ENCODE peak calls at places on chromosomes 16 and 17, in seven cellular contexts. One of them, this sample, is unnamed.
A peak's percentile ranks its signal among the peaks of the same experiment; 100 is the strongest.

GRCh38 chr17:67038861-67039365 is 5.4 kb upstream of the CACNG1 start:
- DNase-seq in H54: no peak
- DNase-seq in thyroid gland: no peak
- DNase-seq in vagina: no peak
- DNase-seq in GM12891: no peak
- DNase-seq in NB4: no peak
- DNase-seq in tibial nerve: no peak
- DNase-seq in this sample: no peak

GRCh38 chr17:28717578-28718316 is at the start of gene RAB34:
- DNase-seq in thyroid gland: peak; percentile 88
- DNase-seq in tibial nerve: peak; percentile 54
- DNase-seq in GM12891: no peak
- DNase-seq in NB4: no peak
- DNase-seq in vagina: no peak
- DNase-seq in H54: peak; percentile 88
- DNase-seq in this sample: no peak

GRCh38 chr17:62703269-62703775 is 75.9 kb downstream of the MRC2 start:
- DNase-seq in H54: peak; percentile 93
- DNase-seq in vagina: no peak
- DNase-seq in thyroid gland: peak; percentile 12
- DNase-seq in GM12891: no peak
- DNase-seq in NB4: no peak
- DNase-seq in tibial nerve: no peak
- DNase-seq in this sample: peak; percentile 59

GRCh38 chr16:76854234-76854633 is 336.8 kb upstream of the MON1B start:
- DNase-seq in H54: no peak
- DNase-seq in vagina: no peak
- DNase-seq in thyroid gland: no peak
- DNase-seq in GM12891: no peak
- DNase-seq in tibial nerve: no peak
- DNase-seq in NB4: no peak
- DNase-seq in this sample: peak; percentile 18

GRCh38 chr17:17692353-17693252 is 11.3 kb downstream of the RAI1 start:
- DNase-seq in NB4: no peak
- DNase-seq in thyroid gland: no peak
- DNase-seq in vagina: no peak
- DNase-seq in tibial nerve: no peak
- DNase-seq in H54: no peak
- DNase-seq in GM12891: no peak
- DNase-seq in this sample: no peak

GRCh38 chr16:3364774-3365427 is 9.2 kb downstream of the OR2C1 start:
- DNase-seq in vagina: no peak
- DNase-seq in tibial nerve: peak; percentile 45
- DNase-seq in GM12891: peak; percentile 66
- DNase-seq in NB4: peak; percentile 97
- DNase-seq in H54: peak; percentile 40
- DNase-seq in thyroid gland: peak; percentile 94
- DNase-seq in this sample: peak; percentile 88

GRCh38 chr17:40109471-40109824 is 9.1 kb upstream of the NR1D1 start:
- DNase-seq in GM12891: no peak
- DNase-seq in H54: no peak
- DNase-seq in thyroid gland: no peak
- DNase-seq in tibial nerve: no peak
- DNase-seq in NB4: peak; percentile 50
- DNase-seq in vagina: no peak
- DNase-seq in this sample: peak; percentile 13

GRCh38 chr16:50301626-50302471 is 35.5 kb downstream of the ADCY7 start:
- DNase-seq in NB4: peak; percentile 43
- DNase-seq in tibial nerve: no peak
- DNase-seq in GM12891: no peak
- DNase-seq in thyroid gland: peak; percentile 58
- DNase-seq in H54: peak; percentile 90
- DNase-seq in vagina: no peak
- DNase-seq in this sample: no peak

GRCh38 chr17:17724307-17724921 is 43.2 kb downstream of the RAI1 start:
- DNase-seq in H54: no peak
- DNase-seq in NB4: peak; percentile 67
- DNase-seq in vagina: no peak
- DNase-seq in GM12891: peak; percentile 80
- DNase-seq in tibial nerve: no peak
- DNase-seq in thyroid gland: peak; percentile 47
- DNase-seq in this sample: no peak

GRCh38 chr17:28885951-28886350 is 11.6 kb downstream of the FLOT2 start:
- DNase-seq in H54: no peak
- DNase-seq in thyroid gland: no peak
- DNase-seq in vagina: no peak
- DNase-seq in tibial nerve: no peak
- DNase-seq in GM12891: no peak
- DNase-seq in NB4: no peak
- DNase-seq in this sample: no peak

GRCh38 chr16:51752596-51752995 is 601.5 kb upstream of the SALL1 start:
- DNase-seq in thyroid gland: no peak
- DNase-seq in H54: no peak
- DNase-seq in tibial nerve: no peak
- DNase-seq in vagina: no peak
- DNase-seq in GM12891: no peak
- DNase-seq in NB4: no peak
- DNase-seq in this sample: no peak

GRCh38 chr16:79217375-79218011 is 383.0 kb downstream of the MAF start:
- DNase-seq in GM12891: peak; percentile 12
- DNase-seq in NB4: peak; percentile 25
- DNase-seq in tibial nerve: no peak
- DNase-seq in thyroid gland: no peak
- DNase-seq in vagina: no peak
- DNase-seq in H54: no peak
- DNase-seq in this sample: no peak

GRCh38 chr17:68296217-68297140 is 5.2 kb downstream of the ARSG start:
- DNase-seq in tibial nerve: no peak
- DNase-seq in GM12891: no peak
- DNase-seq in NB4: peak; percentile 72
- DNase-seq in thyroid gland: peak; percentile 21
- DNase-seq in vagina: no peak
- DNase-seq in H54: no peak
- DNase-seq in this sample: peak; percentile 30

GRCh38 chr16:457732-458400 is 32.4 kb downstream of the RAB11FIP3 start:
- DNase-seq in thyroid gland: no peak
- DNase-seq in tibial nerve: no peak
- DNase-seq in NB4: no peak
- DNase-seq in H54: no peak
- DNase-seq in vagina: no peak
- DNase-seq in GM12891: no peak
- DNase-seq in this sample: peak; percentile 60

GRCh38 chr16:3789375-3790067 is 72.2 kb upstream of the TRAP1 start:
- DNase-seq in H54: no peak
- DNase-seq in GM12891: peak; percentile 38
- DNase-seq in NB4: peak; percentile 34
- DNase-seq in thyroid gland: no peak
- DNase-seq in vagina: no peak
- DNase-seq in tibial nerve: no peak
- DNase-seq in this sample: no peak

GRCh38 chr17:42127414-42127813 is 4.8 kb downstream of the HSPB9 start:
- DNase-seq in tibial nerve: no peak
- DNase-seq in H54: no peak
- DNase-seq in NB4: no peak
- DNase-seq in vagina: no peak
- DNase-seq in GM12891: no peak
- DNase-seq in thyroid gland: no peak
- DNase-seq in this sample: no peak

GRCh38 chr17:63578769-63579111 is 22.0 kb upstream of the TACO1 start:
- DNase-seq in NB4: no peak
- DNase-seq in thyroid gland: no peak
- DNase-seq in GM12891: no peak
- DNase-seq in tibial nerve: no peak
- DNase-seq in H54: no peak
- DNase-seq in vagina: no peak
- DNase-seq in this sample: no peak

DNA sequence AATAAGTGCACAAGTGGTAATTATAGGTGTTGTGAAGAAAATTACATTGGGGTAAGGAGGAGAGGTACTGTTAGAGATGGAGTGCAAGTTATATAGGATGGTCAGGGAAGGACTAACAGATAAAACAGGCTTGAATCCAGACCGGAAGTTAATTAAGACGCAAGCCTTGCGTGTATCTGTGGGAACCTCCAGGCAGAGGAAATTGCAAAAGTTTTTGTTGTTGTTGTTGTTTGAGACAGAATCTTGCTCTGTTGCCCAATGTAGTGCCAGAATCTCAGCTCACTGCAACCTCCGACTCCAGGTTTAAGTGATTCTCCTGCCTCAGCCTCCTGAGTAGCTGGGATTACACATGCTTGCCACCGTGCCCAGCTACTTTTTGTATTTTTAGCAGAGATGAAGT is 2.4 kb upstream of the ZNF18 start:
- DNase-seq in tibial nerve: no peak
- DNase-seq in thyroid gland: no peak
- DNase-seq in vagina: no peak
- DNase-seq in H54: no peak
- DNase-seq in NB4: peak; percentile 14
- DNase-seq in GM12891: no peak
- DNase-seq in this sample: no peak
- TF ChIP-seq POLR2A in tibial nerve: no peak
- TF ChIP-seq POLR2A in thyroid gland: no peak
- TF ChIP-seq POLR2A in vagina: no peak
- TF ChIP-seq POLR2A in H54: no peak
- TF ChIP-seq POLR2A in NB4: no peak
- TF ChIP-seq POLR2A in GM12891: no peak
- TF ChIP-seq POLR2A in this sample: no peak

GRCh38 chr16:56547120-56547948 is 17.5 kb upstream of the MT4 start:
- DNase-seq in vagina: no peak
- DNase-seq in thyroid gland: no peak
- DNase-seq in H54: no peak
- DNase-seq in NB4: peak; percentile 60
- DNase-seq in GM12891: no peak
- DNase-seq in tibial nerve: no peak
- DNase-seq in this sample: no peak
- TF ChIP-seq POLR2A in vagina: no peak
- TF ChIP-seq POLR2A in thyroid gland: no peak
- TF ChIP-seq POLR2A in H54: no peak
- TF ChIP-seq POLR2A in NB4: no peak
- TF ChIP-seq POLR2A in GM12891: no peak
- TF ChIP-seq POLR2A in tibial nerve: peak; percentile 64
- TF ChIP-seq POLR2A in this sample: no peak

GRCh38 chr16:89827383-89828198 is 684 bp upstream of the SPIRE2 start:
- DNase-seq in vagina: no peak
- DNase-seq in NB4: peak; percentile 59
- DNase-seq in tibial nerve: no peak
- DNase-seq in GM12891: no peak
- DNase-seq in H54: peak; percentile 53
- DNase-seq in thyroid gland: peak; percentile 85
- DNase-seq in this sample: peak; percentile 62

GRCh38 chr16:89831810-89832328 is 3.6 kb downstream of the SPIRE2 start:
- DNase-seq in tibial nerve: no peak
- DNase-seq in NB4: no peak
- DNase-seq in vagina: no peak
- DNase-seq in thyroid gland: no peak
- DNase-seq in H54: no peak
- DNase-seq in GM12891: no peak
- DNase-seq in this sample: no peak

GRCh38 chr16:89828870-89829629 is 775 bp downstream of the SPIRE2 start:
- DNase-seq in GM12891: no peak
- DNase-seq in NB4: no peak
- DNase-seq in vagina: no peak
- DNase-seq in thyroid gland: peak; percentile 40
- DNase-seq in H54: peak; percentile 30
- DNase-seq in tibial nerve: no peak
- DNase-seq in this sample: peak; percentile 23

GRCh38 chr16:89828199-89828869 is at the start of gene SPIRE2:
- DNase-seq in GM12891: peak; percentile 78
- DNase-seq in thyroid gland: peak; percentile 79
- DNase-seq in tibial nerve: no peak
- DNase-seq in vagina: no peak
- DNase-seq in H54: peak; percentile 65
- DNase-seq in NB4: peak; percentile 84
- DNase-seq in this sample: peak; percentile 83

DNA sequence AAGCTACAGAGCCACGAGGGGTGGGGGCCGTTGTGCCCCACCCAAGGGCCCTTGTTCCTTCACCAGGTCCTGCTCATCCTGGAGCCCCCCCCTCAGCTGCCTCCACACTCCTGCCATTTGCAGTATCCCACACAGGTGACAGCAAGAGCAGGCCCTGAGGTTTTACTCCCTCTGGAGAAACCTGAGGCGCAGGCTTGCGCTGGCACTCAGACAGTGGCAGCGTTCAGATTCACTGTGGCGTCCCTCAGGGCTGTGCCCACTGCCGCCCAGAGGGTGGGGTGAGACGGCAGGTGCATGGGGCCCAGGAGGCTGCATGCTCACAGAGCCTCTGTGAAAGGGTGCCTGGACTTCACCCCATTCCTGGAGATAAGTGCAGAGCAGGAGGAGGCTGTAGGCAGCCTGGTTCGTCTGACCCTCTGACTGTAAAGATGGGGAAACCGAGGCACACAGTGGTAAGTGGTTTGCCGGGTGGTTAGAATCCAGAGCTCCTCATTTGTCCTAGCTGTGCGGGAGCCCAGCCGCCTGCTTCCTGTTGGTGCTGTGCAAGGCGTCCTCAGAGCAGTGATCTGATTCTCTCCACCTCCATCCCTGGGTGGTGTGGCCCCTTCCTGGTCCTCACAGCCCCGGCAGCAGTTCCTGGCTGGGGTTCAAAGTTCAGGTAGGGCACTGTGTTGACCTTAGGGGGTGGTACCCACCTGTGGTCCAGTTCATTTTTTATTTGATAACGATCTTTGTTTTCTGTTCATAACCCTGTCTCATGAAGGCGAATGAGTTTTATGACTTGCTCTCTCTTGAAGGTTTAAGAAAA is 1.6 kb downstream of the SPIRE2 start:
- DNase-seq in GM12891: no peak
- DNase-seq in H54: no peak
- DNase-seq in thyroid gland: no peak
- DNase-seq in NB4: no peak
- DNase-seq in tibial nerve: no peak
- DNase-seq in vagina: no peak
- DNase-seq in this sample: no peak
- TF ChIP-seq POLR2A in GM12891: no peak
- TF ChIP-seq POLR2A in H54: no peak
- TF ChIP-seq POLR2A in thyroid gland: no peak
- TF ChIP-seq POLR2A in NB4: no peak
- TF ChIP-seq POLR2A in tibial nerve: no peak
- TF ChIP-seq POLR2A in vagina: no peak
- TF ChIP-seq POLR2A in this sample: no peak

GRCh38 chr16:28927815-28928214 is 2.8 kb upstream of the RABEP2 start:
- DNase-seq in GM12891: no peak
- DNase-seq in NB4: no peak
- DNase-seq in tibial nerve: no peak
- DNase-seq in thyroid gland: no peak
- DNase-seq in vagina: no peak
- DNase-seq in H54: no peak
- DNase-seq in this sample: no peak

GRCh38 chr16:28924399-28924761 is 658 bp downstream of the RABEP2 start:
- DNase-seq in thyroid gland: no peak
- DNase-seq in tibial nerve: no peak
- DNase-seq in vagina: no peak
- DNase-seq in H54: no peak
- DNase-seq in GM12891: no peak
- DNase-seq in NB4: no peak
- DNase-seq in this sample: no peak

GRCh38 chr16:28923652-28924398 is 1.2 kb downstream of the RABEP2 start:
- DNase-seq in thyroid gland: no peak
- DNase-seq in GM12891: peak; percentile 60
- DNase-seq in tibial nerve: no peak
- DNase-seq in H54: no peak
- DNase-seq in vagina: no peak
- DNase-seq in NB4: no peak
- DNase-seq in this sample: peak; percentile 32

GRCh38 chr16:28924762-28925385 is at the start of gene RABEP2:
- DNase-seq in tibial nerve: peak; percentile 85
- DNase-seq in GM12891: peak; percentile 95
- DNase-seq in H54: peak; percentile 97
- DNase-seq in thyroid gland: peak; percentile 99
- DNase-seq in NB4: peak; percentile 91
- DNase-seq in vagina: peak; percentile 98
- DNase-seq in this sample: peak; percentile 99

GRCh38 chr16:28925386-28926228 is 569 bp upstream of the RABEP2 start:
- DNase-seq in tibial nerve: peak; percentile 31
- DNase-seq in GM12891: no peak
- DNase-seq in thyroid gland: peak; percentile 77
- DNase-seq in NB4: peak; percentile 94
- DNase-seq in vagina: no peak
- DNase-seq in H54: peak; percentile 70
- DNase-seq in this sample: peak; percentile 80
- TF ChIP-seq POLR2A in tibial nerve: no peak
- TF ChIP-seq POLR2A in GM12891: peak; percentile 80
- TF ChIP-seq POLR2A in thyroid gland: peak; percentile 67
- TF ChIP-seq POLR2A in NB4: peak; percentile 58
- TF ChIP-seq POLR2A in vagina: no peak
- TF ChIP-seq POLR2A in H54: peak; percentile 27
- TF ChIP-seq POLR2A in this sample: peak; percentile 75

This sample was measured in body of pancreas.